ENCODE peak calls at places on chromosomes 7 and 10, in eight cellular contexts. P is endothelial cell, X is upper lobe of right lung, N is NCI-H1105 treated with DMSO at 0.1 percent for 48 hours, H is astrocyte of the spinal cord, G is lung microvascular endothelial cell, R is cerebellar cortex, U is A549. Q is an unnamed sample.
A peak's percentile ranks its signal among the peaks of the same experiment; 100 is the strongest.

GRCh38 chr7:84339306-84339705 is 144.7 kb upstream of the SEMA3A start:
- DNase-seq in P (no peak), X (no peak), N (no peak), H (peak; percentile 60), G (no peak), R (no peak), U (no peak), Q (no peak)

GRCh38 chr10:71666607-71667373 is 52.8 kb downstream of the C10orf105 start:
- DNase-seq in P (no peak), X (no peak), N (no peak), H (no peak), G (no peak), R (no peak), U (no peak), Q (no peak)

GRCh38 chr10:28077889-28078288 is 79.0 kb upstream of the ODAD2 start:
- DNase-seq in P (no peak), X (no peak), N (no peak), H (peak; percentile 29), G (peak; percentile 7), R (no peak), U (no peak), Q (no peak)

GRCh38 chr10:48788551-48788950 is 103.9 kb downstream of the WDFY4 start:
- DNase-seq in P (no peak), X (no peak), N (no peak), H (no peak), G (no peak), R (no peak), U (no peak), Q (peak; percentile 6)

GRCh38 chr10:62183442-62183841 is 85.2 kb downstream of the RTKN2 start:
- DNase-seq in P (no peak), X (no peak), N (no peak), H (no peak), G (no peak), R (no peak), U (no peak), Q (no peak)

GRCh38 chr10:1576467-1577259 is 160.7 kb downstream of the ADARB2 start:
- DNase-seq in P (no peak), X (peak; percentile 40), N (no peak), H (no peak), G (no peak), R (no peak), U (no peak), Q (no peak)

GRCh38 chr7:134908289-134908688 is 78.0 kb upstream of the AGBL3 start:
- DNase-seq in P (no peak), X (no peak), N (no peak), H (peak; percentile 48), G (no peak), R (no peak), U (no peak), Q (no peak)

GRCh38 chr10:3780056-3780765 is 4.8 kb downstream of the KLF6 start:
- DNase-seq in P (no peak), X (no peak), N (no peak), H (peak; percentile 63), G (peak; percentile 68), R (peak; percentile 24), U (no peak), Q (no peak)

Q was measured in NCI-H526.